ENCODE peak calls at places on chromosome 13, in six cellular contexts. O is lower lobe of right lung; M is glutamatergic neuron; V is tibial nerve; K is stimulated activated CD4-positive, alpha-beta T cell treated with anti-CD3 and anti-CD28 coated beads, Interleukin-12 subunit alpha, Interleukin-12 subunit beta, amount 100 ng/mL, for 24 hours; H is stimulated activated naive CD4-positive, alpha-beta T cell treated with Interleukin-2 at 50 U/mL for 16 hours. G is an unnamed sample.
A peak's percentile ranks its signal among the peaks of the same experiment; 100 is the strongest.

GRCh38 chr13:50127726-50128291 is 112.6 kb downstream of the KCNRG start:
- DNase-seq in H (no peak), V (no peak), M (no peak), K (no peak), O (no peak), G (no peak)

GRCh38 chr13:72805663-72806341 is 23.9 kb downstream of the PIBF1 start:
- DNase-seq in M (no peak), O (no peak), V (no peak), K (no peak), H (no peak), G (no peak)

GRCh38 chr13:46354143-46355087 is 32.6 kb downstream of the RUBCNL start:
- DNase-seq in M (no peak), V (no peak), K (no peak), O (no peak), H (peak; percentile 9), G (peak; percentile 29)

GRCh38 chr13:70580825-70581224 is 472.6 kb upstream of the KLHL1 start:
- DNase-seq in O (no peak), V (no peak), K (no peak), H (no peak), M (no peak), G (no peak)

GRCh38 chr13:50085063-50085462 is 69.8 kb downstream of the KCNRG start:
- DNase-seq in H (no peak), O (no peak), M (no peak), K (no peak), V (no peak), G (no peak)

GRCh38 chr13:102323505-102323904 is 78.3 kb downstream of the FGF14 start:
- DNase-seq in H (no peak), V (no peak), M (no peak), O (no peak), K (no peak), G (no peak)

GRCh38 chr13:43894438-43894837 is 14.7 kb downstream of the LACC1 start:
- DNase-seq in K (no peak), H (no peak), V (no peak), O (no peak), M (no peak), G (no peak)

GRCh38 chr13:79541426-79542049 is 60.6 kb downstream of the NDFIP2 start:
- DNase-seq in H (no peak), M (no peak), K (no peak), V (no peak), O (no peak), G (no peak)

GRCh38 chr13:26709461-26709860 is 51.1 kb downstream of the GPR12 start:
- DNase-seq in M (no peak), H (no peak), K (no peak), O (no peak), V (no peak), G (no peak)

G was measured in 8988T.